ENCODE peak calls at places on chromosomes 4 and X, in six cellular contexts. E, C, R, Y, V and W are unnamed samples.

GRCh38 chrX:30865020-30865419 is 24.0 kb downstream of the TAB3 start:
- DNase-seq in E (no peak), C (no peak), R (peak), Y (no peak), V (no peak), W (no peak)

GRCh38 chr4:168811793-168812651 is 198.0 kb downstream of the CBR4 start:
- DNase-seq in E (no peak), C (no peak), R (peak), Y (no peak), V (no peak), W (no peak)

GRCh38 chrX:40152173-40152705 is 54.5 kb upstream of the BCOR start:
- DNase-seq in E (peak), C (no peak), R (peak), Y (no peak), V (peak), W (no peak)

GRCh38 chr4:98557497-98557896 is 100.9 kb downstream of the TSPAN5 start:
- DNase-seq in E (no peak), C (no peak), R (peak), Y (no peak), V (no peak), W (peak)

GRCh38 chr4:18593297-18594002 is 571.9 kb upstream of the LCORL start:
- DNase-seq in E (peak), C (peak), R (peak), Y (no peak), V (no peak), W (peak)

GRCh38 chrX:136395271-136395670 is 92.5 kb upstream of the BRS3 start:
- DNase-seq in E (no peak), C (no peak), R (peak), Y (no peak), V (no peak), W (no peak)

GRCh38 chr4:73777612-73778011 is 37.2 kb downstream of the CXCL8 start:
- DNase-seq in E (no peak), C (no peak), R (peak), Y (no peak), V (no peak), W (no peak)

GRCh38 chr4:187724526-187724925 is 271.0 kb upstream of the ZFP42 start:
- DNase-seq in E (no peak), C (no peak), R (no peak), Y (no peak), V (no peak), W (no peak)

GRCh38 chr4:84914686-84915395 is 51.6 kb downstream of the WDFY3 start:
- DNase-seq in E (no peak), C (no peak), R (no peak), Y (no peak), V (no peak), W (no peak)

GRCh38 chr4:3673716-3674478 is 92.3 kb upstream of the ADRA2C start:
- DNase-seq in E (no peak), C (no peak), R (no peak), Y (no peak), V (peak), W (no peak)

GRCh38 chr4:85474818-85475630 is at the start of gene ARHGAP24:
- DNase-seq in E (peak), C (no peak), R (peak), Y (peak), V (peak), W (peak)

GRCh38 chr4:156594619-156595018 is 377.0 kb downstream of the PDGFC start:
- DNase-seq in E (no peak), C (no peak), R (no peak), Y (no peak), V (peak), W (no peak)

GRCh38 chrX:140508958-140509357 is 4.1 kb upstream of the SOX3 start:
- DNase-seq in E (no peak), C (no peak), R (no peak), Y (no peak), V (no peak), W (no peak)

GRCh38 chr4:51865717-51866116 is 22.8 kb downstream of the DCUN1D4 start:
- DNase-seq in E (no peak), C (no peak), R (no peak), Y (no peak), V (no peak), W (no peak)

GRCh38 chr4:44738615-44739014 is 12.3 kb upstream of the GNPDA2 start:
- DNase-seq in E (no peak), C (no peak), R (peak), Y (no peak), V (no peak), W (no peak)

GRCh38 chr4:168993724-168994510 is 16.1 kb downstream of the CBR4 start:
- DNase-seq in E (no peak), C (no peak), R (peak), Y (no peak), V (no peak), W (no peak)

GRCh38 chrX:108018659-108019381 is 26.0 kb upstream of the VSIG1 start:
- DNase-seq in E (no peak), C (peak), R (no peak), Y (no peak), V (no peak), W (no peak)

GRCh38 chr4:36243355-36244256 is 708 bp downstream of the ARAP2 start:
- DNase-seq in E (peak), C (peak), R (peak), Y (peak), V (peak), W (no peak)

GRCh38 chrX:101409043-101409442 is 1.0 kb downstream of the HNRNPH2 start:
- DNase-seq in E (no peak), C (no peak), R (peak), Y (no peak), V (no peak), W (no peak)

GRCh38 chr4:105895609-105896460 is 564 bp downstream of the NPNT start:
- DNase-seq in E (no peak), C (no peak), R (peak), Y (no peak), V (peak), W (no peak)

GRCh38 chrX:118550792-118551191 is 55.2 kb downstream of the DOCK11 start:
- DNase-seq in E (no peak), C (no peak), R (peak), Y (no peak), V (no peak), W (no peak)

GRCh38 chr4:109989044-109989443 is 76.4 kb downstream of the EGF start:
- DNase-seq in E (no peak), C (no peak), R (peak), Y (no peak), V (no peak), W (no peak)

GRCh38 chrX:45515262-45516215 is 314.9 kb upstream of the DIPK2B start:
- DNase-seq in E (peak), C (peak), R (peak), Y (no peak), V (peak), W (peak)

GRCh38 chrX:150506486-150506885 is 61.9 kb upstream of the MTM1 start:
- DNase-seq in E (no peak), C (no peak), R (peak), Y (no peak), V (no peak), W (no peak)

GRCh38 chrX:109840585-109840984 is 107.5 kb upstream of the ACSL4 start:
- DNase-seq in E (peak), C (no peak), R (peak), Y (peak), V (no peak), W (peak)

GRCh38 chr4:86359944-86360478 is at the start of gene MAPK10:
- DNase-seq in E (peak), C (peak), R (peak), Y (no peak), V (peak), W (peak)

GRCh38 chr4:161522031-161522430 is 641.8 kb downstream of the FSTL5 start:
- DNase-seq in E (no peak), C (no peak), R (no peak), Y (no peak), V (no peak), W (peak)

GRCh38 chr4:113355550-113356371 is 306.3 kb downstream of the ANK2 start:
- DNase-seq in E (no peak), C (peak), R (peak), Y (peak), V (peak), W (peak)

GRCh38 chr4:80840396-80840795 is 190.1 kb upstream of the BMP3 start:
- DNase-seq in E (no peak), C (no peak), R (no peak), Y (no peak), V (no peak), W (no peak)